ENCODE peak calls at places on chromosomes 7 and 10, in four cellular contexts. Q, W, G and U are unnamed samples.

GRCh38 chr7:124387056-124387455 is 354.2 kb upstream of the TMEM229A start:
- DNase-seq in W (no peak), Q (no peak), G (no peak), U (no peak)

GRCh38 chr7:158028290-158028941 is 559.2 kb downstream of the PTPRN2 start:
- DNase-seq in Q (peak; percentile 29), W (no peak), G (no peak), U (no peak)

GRCh38 chr7:83548250-83548649 is 100.7 kb downstream of the SEMA3E start:
- DNase-seq in G (no peak), Q (no peak), W (no peak), U (no peak)

GRCh38 chr7:115585015-115585655 is 445.4 kb downstream of the TFEC start:
- DNase-seq in W (peak; percentile 11), Q (no peak), G (no peak), U (no peak)

GRCh38 chr7:107495516-107495915 is 25.7 kb downstream of the GPR22 start:
- DNase-seq in G (no peak), Q (no peak), W (no peak), U (no peak)

GRCh38 chr10:48557511-48558123 is 47.3 kb downstream of the ARHGAP22 start:
- DNase-seq in G (no peak), W (no peak), Q (no peak), U (no peak)

GRCh38 chr10:84863675-84864074 is 535.3 kb downstream of the CCSER2 start:
- DNase-seq in W (peak; percentile 56), G (no peak), Q (no peak), U (no peak)

GRCh38 chr10:6187278-6187677 is 15.5 kb upstream of the PFKFB3 start:
- DNase-seq in G (no peak), Q (no peak), W (no peak), U (no peak)

GRCh38 chr10:110394296-110394695 is 89.6 kb upstream of the SMNDC1 start:
- DNase-seq in Q (no peak), W (no peak), G (no peak), U (no peak)

GRCh38 chr10:103660364-103661197 is 167.1 kb downstream of the NEURL1 start:
- DNase-seq in W (peak; percentile 24), G (no peak), Q (no peak), U (no peak)

GRCh38 chr7:116497708-116498107 is 1.8 kb upstream of the CAV2 start:
- DNase-seq in Q (no peak), G (no peak), W (no peak), U (no peak)

GRCh38 chr10:7955446-7955845 is 99.0 kb upstream of the GATA3 start:
- DNase-seq in G (no peak), Q (no peak), W (no peak), U (no peak)

GRCh38 chr7:2760098-2760889 is 72.3 kb downstream of the AMZ1 start:
- DNase-seq in Q (peak; percentile 67), W (peak; percentile 91), G (no peak), U (peak; percentile 95)

GRCh38 chr7:2757904-2758672 is 70.1 kb downstream of the AMZ1 start:
- DNase-seq in Q (no peak), W (peak; percentile 87), G (no peak), U (peak; percentile 95)

GRCh38 chr7:2758673-2759603 is 70.9 kb downstream of the AMZ1 start:
- DNase-seq in Q (no peak), W (no peak), G (no peak), U (no peak)

GRCh38 chr7:2761131-2761624 is 73.2 kb downstream of the AMZ1 start:
- DNase-seq in W (no peak), G (no peak), Q (no peak), U (peak; percentile 61)

GRCh38 chr7:2759736-2760097 is 71.7 kb downstream of the AMZ1 start:
- DNase-seq in G (no peak), W (no peak), Q (no peak), U (no peak)
- H2BK5ac ChIP-seq in G (peak overlapping the region; percentile 72), W (no peak overlapping the region), Q (no peak overlapping the region), U (peak overlapping the region; percentile 7)

GRCh38 chr10:96371356-96371755 is 12.6 kb upstream of the OPALIN start:
- DNase-seq in W (no peak), Q (no peak), G (no peak), U (no peak)
- H3K18ac ChIP-seq in W (no peak overlapping the region), Q (no peak overlapping the region), G (no peak overlapping the region), U (no peak overlapping the region)

GRCh38 chr10:77633376-77633775 is 4.2 kb downstream of the KCNMA1 start:
- DNase-seq in G (no peak), W (no peak), Q (no peak), U (no peak)
- H3K79me2 ChIP-seq in G (no peaks in the 10 kb centered on the region), W (no peaks in the 10 kb centered on the region), Q (no peaks in the 10 kb centered on the region), U (peaks cover 27% of the 10 kb centered on the region)

GRCh38 chr7:44200699-44201461 is at the start of gene YKT6:
- DNase-seq in Q (peak; percentile 95), G (peak; percentile 88), W (peak; percentile 98), U (peak; percentile 98)
- H2BK5ac ChIP-seq in Q (no peak within 1 kb of the TSS), G (no peak within 1 kb of the TSS), W (no peak within 1 kb of the TSS), U (peak within 1 kb of the TSS; percentile 15)

GRCh38 chr7:150431839-150432658 is 18.4 kb upstream of the GIMAP8 start:
- DNase-seq in Q (no peak), W (no peak), G (no peak), U (no peak)

GRCh38 chr7:150434240-150434639 is 16.2 kb upstream of the GIMAP8 start:
- DNase-seq in W (no peak), G (no peak), Q (no peak), U (no peak)

GRCh38 chr7:150435047-150435389 is 15.4 kb upstream of the GIMAP8 start:
- DNase-seq in W (no peak), G (no peak), Q (no peak), U (no peak)

GRCh38 chr7:150432915-150433892 is 17.2 kb upstream of the GIMAP8 start:
- DNase-seq in G (no peak), Q (no peak), W (no peak), U (no peak)

DNA sequence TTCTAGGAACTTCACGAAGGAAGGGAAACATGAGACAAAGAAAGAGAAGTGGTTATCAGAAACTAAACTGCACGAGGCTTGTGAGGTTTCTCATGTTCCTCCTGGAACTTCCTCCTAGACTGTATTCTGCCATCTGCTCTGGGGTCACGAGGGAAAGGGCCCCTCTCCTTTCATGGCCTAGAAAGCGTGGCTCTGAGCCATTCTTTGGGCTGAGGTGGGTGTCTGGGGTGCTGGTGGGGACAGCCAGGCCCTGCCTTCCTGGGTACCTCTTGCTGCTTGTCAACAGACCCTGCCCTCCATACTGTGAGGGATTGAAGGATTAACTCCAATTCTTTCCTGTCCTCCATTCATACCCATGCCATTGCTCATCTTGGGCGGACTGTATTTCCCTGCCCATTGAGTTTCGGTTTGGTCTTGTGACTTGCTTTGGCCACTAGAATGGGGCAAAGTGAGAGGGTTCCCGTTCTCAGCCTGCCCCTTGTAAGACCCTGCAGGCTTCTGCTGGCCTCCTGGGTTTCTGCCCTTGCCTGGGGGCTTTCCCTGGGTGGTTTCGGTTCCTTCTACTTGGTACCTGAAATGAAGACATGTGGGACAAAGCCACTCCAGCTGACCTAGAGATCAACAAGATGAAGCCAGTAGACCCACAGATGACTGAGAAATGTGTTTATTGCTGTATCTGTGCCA is 14.9 kb upstream of the GIMAP8 start:
- DNase-seq in G (no peak), W (no peak), Q (no peak), U (no peak)
- H3K18ac ChIP-seq in G (no peak overlapping the region), W (no peak overlapping the region), Q (no peak overlapping the region), U (no peak overlapping the region)

GRCh38 chr7:134809611-134810010 is 30.2 kb downstream of the CALD1 start:
- DNase-seq in G (no peak), W (no peak), Q (no peak), U (no peak)
- H3K79me2 ChIP-seq in G (no peaks in the 10 kb centered on the region), W (peaks cover 39% of the 10 kb centered on the region), Q (peaks cover 9% of the 10 kb centered on the region), U (peaks cover 22% of the 10 kb centered on the region)

GRCh38 chr7:12685550-12685949 is 1.9 kb upstream of the ARL4A start:
- DNase-seq in G (peak; percentile 29), W (peak; percentile 90), Q (peak; percentile 81), U (peak; percentile 75)

GRCh38 chr7:12686894-12687212 is 580 bp upstream of the ARL4A start:
- DNase-seq in W (no peak), Q (no peak), G (no peak), U (no peak)

GRCh38 chr7:12684733-12685132 is 2.7 kb upstream of the ARL4A start:
- DNase-seq in Q (no peak), G (no peak), W (no peak), U (peak; percentile 41)

GRCh38 chr7:12686234-12686893 is 1.1 kb upstream of the ARL4A start:
- DNase-seq in Q (peak; percentile 98), G (peak; percentile 92), W (peak; percentile 97), U (peak; percentile 99)

DNA sequence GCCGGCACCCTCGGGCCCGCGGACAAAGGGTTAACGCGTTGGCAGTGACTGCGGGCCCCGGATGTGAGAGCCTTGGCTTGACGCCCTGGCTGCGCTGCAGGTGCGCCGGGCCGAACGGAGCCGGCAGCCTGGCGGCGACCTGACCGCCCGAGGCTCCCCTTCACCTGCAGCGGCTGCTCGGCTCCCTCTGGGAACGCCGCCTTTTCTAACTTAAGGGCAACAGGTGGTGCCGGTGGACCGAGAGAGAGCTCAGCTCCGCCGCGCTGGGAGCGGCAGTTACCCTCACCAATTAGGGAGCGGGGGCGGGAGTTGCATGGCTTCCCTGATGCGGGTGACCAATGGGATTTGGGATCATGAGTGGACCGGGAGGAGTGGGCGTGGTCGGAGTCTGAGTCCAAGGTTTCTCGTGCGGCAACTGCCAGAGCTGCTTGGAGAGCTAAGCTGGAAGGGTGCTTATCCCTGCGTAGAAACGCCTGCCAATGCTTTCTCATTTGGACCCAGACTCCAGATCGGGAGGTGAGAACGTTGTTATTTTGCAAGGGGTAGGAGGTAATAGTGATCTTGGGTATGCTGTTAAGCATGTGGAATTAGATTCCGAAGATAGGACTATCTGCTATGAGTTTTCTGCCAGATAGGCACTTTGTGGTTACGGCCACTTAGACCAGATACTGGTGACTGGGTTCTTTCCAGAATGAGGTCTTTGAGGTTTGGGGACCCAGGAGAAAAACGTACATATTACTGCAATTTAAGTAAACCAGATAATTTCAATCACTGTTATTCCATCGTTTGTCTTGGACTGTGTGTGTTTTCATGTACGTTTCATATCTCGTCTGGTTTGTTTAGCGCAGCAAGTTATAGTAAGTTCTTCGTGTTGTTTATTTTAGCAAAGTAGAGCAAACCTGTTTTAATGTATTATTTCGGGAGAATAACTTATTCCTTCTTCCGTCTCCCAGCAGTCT is at the start of gene ARL4A:
- DNase-seq in Q (peak; percentile 98), G (peak; percentile 94), W (peak; percentile 98), U (peak; percentile 99)
- H2BK5ac ChIP-seq in Q (no peak within 1 kb of the TSS), G (peak within 1 kb of the TSS; percentile 85), W (no peak within 1 kb of the TSS), U (peak within 1 kb of the TSS; percentile 29)

DNA sequence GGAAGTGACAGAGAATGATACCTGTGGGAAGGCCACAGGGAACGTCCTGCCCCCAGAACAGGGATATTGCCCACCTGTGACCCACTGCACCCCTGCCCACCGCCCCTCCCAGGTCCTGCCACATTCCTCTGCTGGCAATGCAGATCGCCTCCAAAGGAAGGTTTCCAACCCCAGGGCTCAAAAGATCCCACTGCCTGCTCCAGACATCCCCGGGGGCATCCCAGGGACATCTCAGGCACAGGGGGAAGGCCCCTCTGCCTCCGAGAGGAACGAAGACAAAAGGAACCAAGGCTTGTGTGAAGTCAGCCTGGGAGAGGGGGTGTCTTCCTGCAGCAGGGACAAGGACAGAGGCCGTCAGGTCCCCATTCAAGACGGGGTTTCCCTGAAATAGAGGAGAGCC is 28.5 kb downstream of the NUDT1 start:
- DNase-seq in Q (peak; percentile 37), G (no peak), W (peak; percentile 19), U (no peak)
- H3K18ac ChIP-seq in Q (no peak overlapping the region), G (no peak overlapping the region), W (no peak overlapping the region), U (no peak overlapping the region)

GRCh38 chr10:121593676-121594075 is 4.6 kb downstream of the FGFR2 start:
- DNase-seq in W (no peak), Q (peak; percentile 13), G (no peak), U (no peak)
- H3K79me2 ChIP-seq in W (peaks cover 15% of the 10 kb centered on the region), Q (peaks cover 57% of the 10 kb centered on the region), G (peaks cover 65% of the 10 kb centered on the region), U (peaks cover 25% of the 10 kb centered on the region)